ENCODE peak calls at places on chromosome 22, in nine cellular contexts. Z, Q, T, W, F, I, M, C and A are unnamed samples. For H3K9me3, the result is how much of the 10 kb centered on the place peaks cover.

GRCh38 chr22:49992921-49993648 is 19.5 kb downstream of the IL17REL start:
- DNase-seq in Z (peak), T (peak), I (peak), M (no peak), W (peak), F (peak), Q (peak), C (peak), A (peak)

GRCh38 chr22:33271390-33272161 is 213.4 kb upstream of the SYN3 start:
- DNase-seq in F (peak), C (peak), T (peak), Q (peak), M (no peak), W (no peak), I (no peak), Z (no peak), A (no peak)

GRCh38 chr22:48891688-48892380 is 935.8 kb downstream of the BRD1 start:
- DNase-seq in M (no peak), Q (no peak), W (no peak), T (no peak), Z (no peak), I (no peak), C (no peak), F (no peak), A (no peak)

GRCh38 chr22:45476814-45477213 is 25.9 kb upstream of the FBLN1 start:
- DNase-seq in Z (no peak), I (no peak), C (no peak), M (no peak), Q (no peak), W (no peak), F (no peak), T (no peak), A (no peak)

GRCh38 chr22:28822930-28823481 is 22.6 kb upstream of the XBP1 start:
- DNase-seq in C (peak), M (no peak), F (peak), I (no peak), Q (no peak), T (peak), Z (no peak), W (no peak), A (peak)

GRCh38 chr22:40289991-40290459 is 56.3 kb upstream of the ADSL start:
- DNase-seq in Q (no peak), T (peak), C (no peak), I (no peak), M (no peak), Z (no peak), F (no peak), W (peak), A (no peak)

GRCh38 chr22:44357296-44357961 is 44.7 kb upstream of the SHISAL1 start:
- DNase-seq in C (no peak), M (no peak), F (peak), T (no peak), Q (no peak), W (no peak), I (no peak), Z (peak), A (no peak)

GRCh38 chr22:24005201-24005600 is at the start of gene GSTT4:
- DNase-seq in Q (no peak), Z (no peak), C (no peak), F (no peak), M (no peak), W (no peak), T (no peak), I (no peak), A (no peak)

GRCh38 chr22:36463783-36464184 is 17.7 kb downstream of the TXN2 start:
- DNase-seq in F (no peak), T (no peak), Z (peak), Q (no peak), C (no peak), W (no peak), I (peak), M (no peak), A (peak)

GRCh38 chr22:36546932-36547331 is 18.0 kb upstream of the EIF3D start:
- DNase-seq in Q (peak), C (no peak), T (peak), W (peak), Z (no peak), I (peak), M (peak), F (no peak), A (no peak)

GRCh38 chr22:28314959-28315358 is 364.7 kb downstream of the TTC28 start:
- DNase-seq in Z (no peak), I (no peak), T (no peak), W (no peak), C (no peak), Q (no peak), M (no peak), F (no peak), A (no peak)

DNA sequence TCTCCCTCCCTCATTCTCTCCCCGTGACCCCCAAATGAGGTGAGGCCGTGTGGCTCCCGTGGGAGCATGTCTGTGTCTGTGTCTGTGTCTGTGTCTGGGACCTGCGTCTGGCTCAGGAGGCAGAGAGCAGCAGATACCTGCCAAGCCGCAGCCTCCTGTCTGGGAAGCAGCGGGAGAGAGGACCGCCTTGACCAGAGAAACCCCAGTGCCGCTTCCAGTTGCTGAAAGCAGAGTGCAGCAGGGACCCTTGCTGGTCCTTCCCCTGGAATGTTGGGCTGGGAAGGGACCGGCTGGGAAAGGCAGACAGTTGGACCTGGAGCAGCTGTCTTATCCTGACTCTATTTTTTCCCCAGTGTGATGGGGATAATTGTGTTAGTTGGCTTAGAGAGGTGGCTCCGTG is 525 bp downstream of the CSDC2 start:
- DNase-seq in F (peak), Z (peak), Q (no peak), T (peak), I (no peak), M (no peak), W (no peak), C (no peak), A (no peak)
- H3K9ac ChIP-seq in F (no peak), Z (no peak), Q (peak), T (no peak), I (no peak), M (no peak), W (no peak), C (no peak), A (peak)

GRCh38 chr22:17192186-17192585 is 27.0 kb downstream of the ADA2 start:
- DNase-seq in I (no peak), Z (no peak), C (no peak), W (no peak), F (no peak), M (no peak), T (no peak), Q (no peak), A (no peak)
- TF ChIP-seq CTCF in I (no peak), Z (no peak), C (no peak), W (no peak), F (no peak), M (no peak), T (no peak), Q (no peak), A (no peak)

DNA sequence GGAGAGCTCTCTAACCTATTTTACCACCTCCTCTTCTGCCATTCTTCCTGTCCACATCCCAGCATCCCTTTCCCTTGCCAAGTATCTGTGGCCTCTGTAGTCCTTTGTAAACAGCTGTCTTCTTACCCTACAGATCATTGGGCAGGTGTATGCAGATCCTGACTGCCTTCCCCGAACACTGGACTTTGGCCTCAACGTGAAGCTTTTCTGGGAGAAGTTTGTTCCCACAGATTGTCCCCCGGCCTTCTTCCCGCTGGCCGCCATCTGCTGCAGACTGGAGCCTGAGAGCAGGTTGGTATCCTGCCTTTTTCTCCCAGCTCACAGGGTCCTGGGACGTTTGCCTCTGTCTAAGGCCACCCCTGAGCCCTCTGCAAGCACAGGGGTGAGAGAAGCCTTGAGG is 17.3 kb downstream of the PIK3IP1 start:
- DNase-seq in I (no peak), T (no peak), Z (no peak), F (no peak), C (peak), M (no peak), W (no peak), Q (no peak), A (no peak)
- H3K9me3 ChIP-seq in I (under half), T (under half), Z (under half), F (under half), C (under half), M (under half), W (under half), Q (under half), A (under half)

DNA sequence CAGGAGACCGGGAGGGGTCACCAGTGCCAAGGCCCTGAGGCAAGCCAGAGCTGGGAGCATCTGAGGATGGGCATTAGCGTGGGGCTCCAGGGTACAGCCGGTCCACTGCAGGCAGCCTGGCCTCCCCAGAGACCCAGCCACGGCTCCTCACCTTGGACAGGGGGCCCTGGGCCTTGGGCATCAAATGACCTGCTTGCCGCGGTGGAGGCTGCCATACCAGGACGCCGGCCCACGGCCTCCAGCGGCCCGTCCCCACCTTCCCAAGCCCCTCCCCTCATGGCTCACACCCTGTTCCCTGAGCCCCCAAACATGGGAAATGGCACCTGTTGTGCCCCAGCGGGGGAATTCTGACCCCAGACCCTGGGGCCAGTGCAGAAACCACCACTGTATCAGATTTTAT is 12.7 kb upstream of the RTN4R start:
- DNase-seq in W (no peak), Z (no peak), I (no peak), Q (no peak), M (no peak), C (no peak), T (no peak), F (no peak), A (no peak)
- H3K9ac ChIP-seq in W (no peak), Z (no peak), I (no peak), Q (no peak), M (no peak), C (no peak), T (no peak), F (no peak), A (no peak)